ENCODE peak calls at places on chromosomes 7 and 10, in nine cellular contexts. P is fibroblast of mammary gland; T is endothelial cell; J is AG09309; O is activated T-helper 1 cell treated with anti-CD3 and anti-CD28 coated beads, Interleukin-2, amount 50 U/mL, for 16 hours; X is HT-29; A is T-helper 2 cell; L is adrenal gland; V is T47D. B is an unnamed sample.

GRCh38 chr10:3955493-3955892 is 170.5 kb upstream of the KLF6 start:
- DNase-seq in X (no peak), O (no peak), V (no peak), A (no peak), J (no peak), L (no peak), P (no peak), T (peak), B (no peak)

GRCh38 chr7:28755255-28755654 is 202.9 kb downstream of the TRIL start:
- DNase-seq in P (peak), O (no peak), X (no peak), V (no peak), T (no peak), L (no peak), J (peak), A (no peak), B (no peak)

GRCh38 chr7:24129597-24129996 is 154.4 kb upstream of the NPY start:
- DNase-seq in X (no peak), P (peak), J (peak), O (no peak), T (no peak), A (no peak), L (peak), V (no peak), B (no peak)

GRCh38 chr7:958221-959200 is 4.0 kb upstream of the ADAP1 start:
- DNase-seq in T (no peak), A (no peak), P (no peak), L (no peak), V (no peak), J (no peak), X (no peak), O (no peak), B (no peak)

GRCh38 chr7:158517571-158517970 is 70.1 kb downstream of the PTPRN2 start:
- DNase-seq in P (no peak), V (no peak), X (no peak), A (no peak), O (no peak), T (no peak), L (no peak), J (no peak), B (no peak)

GRCh38 chr7:27180431-27181175 is 4.4 kb downstream of the HOXA11 start:
- DNase-seq in P (no peak), O (peak), V (no peak), J (no peak), L (peak), T (no peak), X (no peak), A (no peak), B (no peak)

GRCh38 chr7:95718556-95719410 is 53.6 kb upstream of the DYNC1I1 start:
- DNase-seq in X (peak), T (no peak), L (no peak), J (peak), O (no peak), P (peak), A (no peak), V (peak), B (peak)

GRCh38 chr7:44227911-44228310 is 27.1 kb downstream of the YKT6 start:
- DNase-seq in L (no peak), V (no peak), P (no peak), J (no peak), X (no peak), O (no peak), T (no peak), A (no peak), B (no peak)

GRCh38 chr7:36011588-36011965 is 141.5 kb upstream of the EEPD1 start:
- DNase-seq in A (no peak), O (no peak), J (no peak), X (no peak), T (no peak), L (no peak), P (no peak), V (no peak), B (no peak)

GRCh38 chr7:100779359-100779758 is 46.0 kb downstream of the ZAN start:
- DNase-seq in L (no peak), T (no peak), J (no peak), O (no peak), V (no peak), P (no peak), X (no peak), A (no peak), B (no peak)

GRCh38 chr7:29989257-29989995 is at the start of gene SCRN1:
- DNase-seq in A (no peak), V (peak), L (peak), O (no peak), J (no peak), P (no peak), X (peak), T (peak), B (peak)

GRCh38 chr10:71998119-71998839 is 34.1 kb downstream of the CHST3 start:
- DNase-seq in L (peak), A (no peak), T (no peak), J (no peak), V (no peak), P (no peak), O (no peak), X (no peak), B (no peak)

GRCh38 chr7:104972510-104972909 is 41.5 kb upstream of the KMT2E start:
- DNase-seq in V (no peak), L (no peak), P (peak), T (no peak), A (no peak), X (peak), O (no peak), J (no peak), B (no peak)

GRCh38 chr7:36149694-36150452 is 3.2 kb upstream of the EEPD1 start:
- DNase-seq in O (no peak), X (no peak), L (no peak), T (no peak), P (no peak), J (no peak), A (no peak), V (no peak), B (no peak)

GRCh38 chr10:68296833-68297232 is 35.0 kb upstream of the HNRNPH3 start:
- DNase-seq in T (no peak), O (no peak), J (peak), X (no peak), V (no peak), A (no peak), L (no peak), P (peak), B (no peak)

GRCh38 chr10:29617880-29618340 is 16.9 kb downstream of the SVIL start:
- DNase-seq in L (no peak), A (no peak), P (peak), T (no peak), V (no peak), J (no peak), X (no peak), O (no peak), B (no peak)

GRCh38 chr7:98284335-98285036 is 3.0 kb downstream of the BRI3 start:
- DNase-seq in V (peak), T (peak), X (peak), J (peak), O (no peak), A (no peak), L (peak), P (peak), B (no peak)

GRCh38 chr7:17679427-17679826 is 260.9 kb downstream of the SNX13 start:
- DNase-seq in V (no peak), T (no peak), X (no peak), O (no peak), P (peak), J (no peak), L (peak), A (no peak), B (no peak)

GRCh38 chr10:24207781-24208611 is 942 bp upstream of the KIAA1217 start:
- DNase-seq in P (peak), J (no peak), V (peak), T (peak), O (no peak), X (peak), L (peak), A (no peak), B (no peak)

GRCh38 chr10:90872648-90873020 is 860 bp downstream of the RPP30 start:
- DNase-seq in X (peak), V (no peak), J (no peak), L (no peak), T (no peak), A (no peak), O (no peak), P (no peak), B (no peak)

GRCh38 chr7:75654855-75655254 is 83.9 kb downstream of the HIP1 start:
- DNase-seq in V (no peak), T (no peak), J (no peak), P (no peak), A (no peak), X (no peak), O (no peak), L (no peak), B (no peak)

GRCh38 chr7:44985033-44985695 is 6.3 kb upstream of the MYO1G start:
- DNase-seq in P (no peak), X (no peak), O (no peak), T (no peak), L (no peak), J (no peak), A (no peak), V (no peak), B (peak)

GRCh38 chr10:118832242-118832651 is 77.5 kb upstream of the CACUL1 start:
- DNase-seq in P (no peak), V (peak), J (no peak), O (no peak), A (no peak), L (peak), T (no peak), X (no peak), B (peak)

GRCh38 chr10:113303747-113304146 is 249.1 kb upstream of the HABP2 start:
- DNase-seq in X (no peak), L (no peak), T (no peak), V (peak), P (peak), A (no peak), J (no peak), O (no peak), B (no peak)

GRCh38 chr7:23895666-23896096 is 185.7 kb downstream of the STK31 start:
- DNase-seq in A (no peak), X (no peak), J (no peak), L (no peak), O (no peak), V (no peak), T (no peak), P (no peak), B (no peak)

GRCh38 chr7:141522657-141523342 is 28.4 kb upstream of the AGK start:
- DNase-seq in T (no peak), L (no peak), A (no peak), V (no peak), O (no peak), X (no peak), P (no peak), J (no peak), B (no peak)

GRCh38 chr7:53602817-53603418 is 567.5 kb downstream of the POM121L12 start:
- DNase-seq in J (no peak), T (no peak), O (no peak), P (no peak), X (no peak), A (no peak), V (peak), L (no peak), B (peak)

GRCh38 chr7:34842782-34843181 is 184.8 kb downstream of the NPSR1 start:
- DNase-seq in T (no peak), P (peak), X (no peak), L (no peak), J (no peak), V (no peak), O (no peak), A (no peak), B (no peak)

GRCh38 chr10:79422178-79422892 is 23.1 kb downstream of the ZCCHC24 start:
- DNase-seq in X (no peak), O (no peak), T (no peak), V (no peak), A (no peak), L (no peak), P (peak), J (no peak), B (no peak)

GRCh38 chr7:6436385-6436685 is 11.4 kb downstream of the DAGLB start:
- DNase-seq in V (no peak), X (no peak), L (peak), O (no peak), T (no peak), J (no peak), A (no peak), P (no peak), B (peak)

GRCh38 chr7:111803015-111803758 is 240.9 kb upstream of the IMMP2L start:
- DNase-seq in A (no peak), O (no peak), X (no peak), P (peak), T (no peak), J (no peak), L (no peak), V (no peak), B (no peak)

GRCh38 chr10:50343702-50344331 is 92.5 kb upstream of the ASAH2 start:
- DNase-seq in P (no peak), A (no peak), X (no peak), L (no peak), J (no peak), V (no peak), O (no peak), T (no peak), B (no peak)

GRCh38 chr7:1550005-1550845 is 5.8 kb downstream of the TMEM184A start:
- DNase-seq in O (no peak), J (no peak), T (no peak), X (no peak), V (no peak), A (no peak), P (no peak), L (peak), B (no peak)

GRCh38 chr7:76296743-76297740 is 5.4 kb upstream of the HSPB1 start:
- DNase-seq in O (no peak), J (peak), X (peak), V (peak), P (peak), A (no peak), T (no peak), L (peak), B (no peak)

GRCh38 chr10:68284007-68284406 is 47.9 kb upstream of the HNRNPH3 start:
- DNase-seq in T (no peak), V (no peak), A (no peak), J (no peak), L (no peak), P (no peak), O (no peak), X (no peak), B (no peak)

GRCh38 chr10:71889388-71889987 is 38.4 kb upstream of the PSAP start:
- DNase-seq in A (no peak), P (no peak), T (no peak), L (peak), X (peak), O (no peak), J (no peak), V (no peak), B (no peak)